ENCODE peak calls at places on chromosome 9, in nine cellular contexts. F is astrocyte of the spinal cord, Q is NCI-H2081 treated with DMSO at 0.1 percent for 48 hours, G is PC-9, O is T follicular helper cell, W is psoas muscle, J is HEK293T, H is AG10803, Y is Ammon's horn. U is an unnamed sample.

GRCh38 chr9:120482424-120483186 is 97.4 kb downstream of the CDK5RAP2 start:
- DNase-seq in H (no peak), Y (no peak), O (no peak), W (peak; percentile 62), J (no peak), Q (no peak), F (peak; percentile 49), G (no peak), U (no peak)

GRCh38 chr9:115122937-115123336 is 5.0 kb upstream of the TNC start:
- DNase-seq in Q (no peak), Y (no peak), G (no peak), H (no peak), W (no peak), J (no peak), F (no peak), O (no peak), U (no peak)

GRCh38 chr9:121890746-121891145 is 202.4 kb downstream of the TTLL11 start:
- DNase-seq in Y (no peak), G (no peak), H (no peak), F (no peak), W (no peak), Q (no peak), J (no peak), O (no peak), U (no peak)

GRCh38 chr9:131733601-131734061 is 6.2 kb downstream of the RAPGEF1 start:
- DNase-seq in O (no peak), Q (no peak), F (peak; percentile 97), G (peak; percentile 99), W (peak; percentile 86), Y (no peak), J (no peak), H (peak; percentile 94), U (no peak)

GRCh38 chr9:3880851-3881250 is 355.1 kb upstream of the RFX3 start:
- DNase-seq in J (no peak), G (peak; percentile 35), W (no peak), H (peak; percentile 96), F (peak; percentile 96), O (no peak), Y (no peak), Q (no peak), U (no peak)

GRCh38 chr9:77561321-77562020 is 86.7 kb downstream of the GNA14 start:
- DNase-seq in F (no peak), W (no peak), J (no peak), H (no peak), O (no peak), Y (no peak), Q (no peak), G (no peak), U (no peak)

GRCh38 chr9:18928711-18929110 is 104.3 kb downstream of the SAXO1 start:
- DNase-seq in Q (no peak), G (no peak), O (no peak), Y (no peak), W (no peak), F (peak; percentile 56), H (no peak), J (no peak), U (no peak)

GRCh38 chr9:121985792-121986494 is 107.2 kb downstream of the TTLL11 start:
- DNase-seq in H (peak; percentile 94), J (no peak), Q (no peak), G (no peak), Y (peak; percentile 56), F (peak; percentile 48), W (peak; percentile 88), O (no peak), U (no peak)

GRCh38 chr9:76808636-76809035 is 44.4 kb downstream of the PCA3 start:
- DNase-seq in H (no peak), G (no peak), F (no peak), Y (peak; percentile 8), Q (no peak), O (no peak), W (no peak), J (no peak), U (no peak)

GRCh38 chr9:136012651-136013050 is 51.5 kb upstream of the UBAC1 start:
- DNase-seq in G (no peak), W (peak; percentile 59), O (no peak), Q (no peak), H (peak; percentile 25), Y (no peak), F (peak; percentile 26), J (no peak), U (peak; percentile 54)

GRCh38 chr9:16133556-16134227 is 580.8 kb downstream of the CCDC171 start:
- DNase-seq in H (peak; percentile 56), Y (peak; percentile 61), J (peak; percentile 70), G (no peak), F (peak; percentile 78), O (no peak), Q (peak; percentile 9), W (peak; percentile 55), U (peak; percentile 74)

GRCh38 chr9:21491742-21492141 is 9.6 kb upstream of the IFNE start:
- DNase-seq in Q (no peak), J (no peak), W (no peak), O (no peak), F (no peak), G (no peak), H (no peak), Y (no peak), U (no peak)

GRCh38 chr9:20271107-20271506 is 351.2 kb downstream of the MLLT3 start:
- DNase-seq in J (no peak), F (no peak), G (no peak), Y (peak; percentile 33), H (peak; percentile 37), W (no peak), Q (no peak), O (no peak), U (no peak)

U was measured in testis.